ENCODE peak calls at places on chromosomes 3 and 15, in five cellular contexts. One of them, this sample, is unnamed.

GRCh38 chr3:152849996-152850578 is 15.2 kb downstream of the P2RY1 start:
- DNase-seq in mucosa of descending colon: no peak
- DNase-seq in BJ: no peak
- DNase-seq in CD8-positive, alpha-beta T cell: no peak
- DNase-seq in heart right ventricle: no peak
- DNase-seq in this sample: no peak

GRCh38 chr3:156161172-156161571 is 40.8 kb downstream of the KCNAB1 start:
- DNase-seq in mucosa of descending colon: no peak
- DNase-seq in BJ: no peak
- DNase-seq in CD8-positive, alpha-beta T cell: peak
- DNase-seq in heart right ventricle: no peak
- DNase-seq in this sample: no peak

GRCh38 chr3:156174229-156174847 is 54.0 kb downstream of the KCNAB1 start:
- DNase-seq in BJ: no peak
- DNase-seq in CD8-positive, alpha-beta T cell: no peak
- DNase-seq in mucosa of descending colon: no peak
- DNase-seq in heart right ventricle: no peak
- DNase-seq in this sample: peak

GRCh38 chr3:133991209-133991608 is 38.5 kb downstream of the SLCO2A1 start:
- DNase-seq in heart right ventricle: no peak
- DNase-seq in BJ: no peak
- DNase-seq in CD8-positive, alpha-beta T cell: no peak
- DNase-seq in mucosa of descending colon: no peak
- DNase-seq in this sample: no peak

GRCh38 chr3:42036483-42036823 is 54.7 kb upstream of the TRAK1 start:
- DNase-seq in mucosa of descending colon: no peak
- DNase-seq in BJ: peak
- DNase-seq in heart right ventricle: no peak
- DNase-seq in CD8-positive, alpha-beta T cell: no peak
- DNase-seq in this sample: peak

GRCh38 chr15:43808960-43809678 is 8.7 kb downstream of the HYPK start:
- DNase-seq in heart right ventricle: no peak
- DNase-seq in BJ: no peak
- DNase-seq in CD8-positive, alpha-beta T cell: no peak
- DNase-seq in mucosa of descending colon: no peak
- DNase-seq in this sample: no peak

GRCh38 chr3:133437391-133438093 is 37.7 kb downstream of the BFSP2 start:
- DNase-seq in heart right ventricle: no peak
- DNase-seq in mucosa of descending colon: peak
- DNase-seq in CD8-positive, alpha-beta T cell: no peak
- DNase-seq in BJ: no peak
- DNase-seq in this sample: peak

GRCh38 chr3:13874891-13875290 is 5.0 kb downstream of the WNT7A start:
- DNase-seq in mucosa of descending colon: no peak
- DNase-seq in CD8-positive, alpha-beta T cell: no peak
- DNase-seq in BJ: no peak
- DNase-seq in heart right ventricle: no peak
- DNase-seq in this sample: no peak

GRCh38 chr3:131549340-131549739 is 46.6 kb upstream of the MRPL3 start:
- DNase-seq in BJ: no peak
- DNase-seq in mucosa of descending colon: no peak
- DNase-seq in CD8-positive, alpha-beta T cell: no peak
- DNase-seq in heart right ventricle: no peak
- DNase-seq in this sample: peak

GRCh38 chr15:59166156-59166555 is 40.5 kb upstream of the LDHAL6B start:
- DNase-seq in heart right ventricle: no peak
- DNase-seq in BJ: no peak
- DNase-seq in mucosa of descending colon: no peak
- DNase-seq in CD8-positive, alpha-beta T cell: no peak
- DNase-seq in this sample: peak

GRCh38 chr3:45509768-45510129 is 84.8 kb upstream of the LIMD1 start:
- DNase-seq in heart right ventricle: no peak
- DNase-seq in CD8-positive, alpha-beta T cell: no peak
- DNase-seq in BJ: no peak
- DNase-seq in mucosa of descending colon: no peak
- DNase-seq in this sample: no peak

GRCh38 chr3:52088445-52089367 is 32.3 kb upstream of the DUSP7 start:
- DNase-seq in CD8-positive, alpha-beta T cell: no peak
- DNase-seq in BJ: no peak
- DNase-seq in mucosa of descending colon: no peak
- DNase-seq in heart right ventricle: no peak
- DNase-seq in this sample: peak

GRCh38 chr3:184874709-184875644 is 63.0 kb downstream of the VPS8 start:
- DNase-seq in mucosa of descending colon: peak
- DNase-seq in CD8-positive, alpha-beta T cell: no peak
- DNase-seq in BJ: no peak
- DNase-seq in heart right ventricle: no peak
- DNase-seq in this sample: peak

GRCh38 chr15:23877502-23878412 is 190.7 kb upstream of the NDN start:
- DNase-seq in CD8-positive, alpha-beta T cell: no peak
- DNase-seq in heart right ventricle: peak
- DNase-seq in BJ: no peak
- DNase-seq in mucosa of descending colon: peak
- DNase-seq in this sample: peak

GRCh38 chr3:141288331-141288990 is 56.8 kb downstream of the PXYLP1 start:
- DNase-seq in heart right ventricle: no peak
- DNase-seq in BJ: no peak
- DNase-seq in mucosa of descending colon: no peak
- DNase-seq in CD8-positive, alpha-beta T cell: no peak
- DNase-seq in this sample: no peak

GRCh38 chr15:95742836-95743235 is 587.7 kb upstream of the NR2F2 start:
- DNase-seq in CD8-positive, alpha-beta T cell: no peak
- DNase-seq in mucosa of descending colon: no peak
- DNase-seq in heart right ventricle: no peak
- DNase-seq in BJ: no peak
- DNase-seq in this sample: peak

GRCh38 chr3:97464035-97464434 is 300.5 kb upstream of the ARL6 start:
- DNase-seq in CD8-positive, alpha-beta T cell: no peak
- DNase-seq in mucosa of descending colon: no peak
- DNase-seq in BJ: no peak
- DNase-seq in heart right ventricle: no peak
- DNase-seq in this sample: no peak

GRCh38 chr3:196117809-196118208 is 35.9 kb upstream of the TFRC start:
- DNase-seq in CD8-positive, alpha-beta T cell: no peak
- DNase-seq in mucosa of descending colon: no peak
- DNase-seq in heart right ventricle: no peak
- DNase-seq in BJ: no peak
- DNase-seq in this sample: no peak

GRCh38 chr3:196124608-196125007 is 42.7 kb upstream of the TFRC start:
- DNase-seq in CD8-positive, alpha-beta T cell: no peak
- DNase-seq in heart right ventricle: no peak
- DNase-seq in mucosa of descending colon: no peak
- DNase-seq in BJ: no peak
- DNase-seq in this sample: no peak

GRCh38 chr3:196120291-196120951 is 38.5 kb upstream of the TFRC start:
- DNase-seq in heart right ventricle: peak
- DNase-seq in CD8-positive, alpha-beta T cell: no peak
- DNase-seq in BJ: no peak
- DNase-seq in mucosa of descending colon: no peak
- DNase-seq in this sample: no peak

GRCh38 chr3:196122688-196123046 is 40.8 kb upstream of the TFRC start:
- DNase-seq in CD8-positive, alpha-beta T cell: no peak
- DNase-seq in BJ: no peak
- DNase-seq in mucosa of descending colon: no peak
- DNase-seq in heart right ventricle: no peak
- DNase-seq in this sample: no peak

DNA sequence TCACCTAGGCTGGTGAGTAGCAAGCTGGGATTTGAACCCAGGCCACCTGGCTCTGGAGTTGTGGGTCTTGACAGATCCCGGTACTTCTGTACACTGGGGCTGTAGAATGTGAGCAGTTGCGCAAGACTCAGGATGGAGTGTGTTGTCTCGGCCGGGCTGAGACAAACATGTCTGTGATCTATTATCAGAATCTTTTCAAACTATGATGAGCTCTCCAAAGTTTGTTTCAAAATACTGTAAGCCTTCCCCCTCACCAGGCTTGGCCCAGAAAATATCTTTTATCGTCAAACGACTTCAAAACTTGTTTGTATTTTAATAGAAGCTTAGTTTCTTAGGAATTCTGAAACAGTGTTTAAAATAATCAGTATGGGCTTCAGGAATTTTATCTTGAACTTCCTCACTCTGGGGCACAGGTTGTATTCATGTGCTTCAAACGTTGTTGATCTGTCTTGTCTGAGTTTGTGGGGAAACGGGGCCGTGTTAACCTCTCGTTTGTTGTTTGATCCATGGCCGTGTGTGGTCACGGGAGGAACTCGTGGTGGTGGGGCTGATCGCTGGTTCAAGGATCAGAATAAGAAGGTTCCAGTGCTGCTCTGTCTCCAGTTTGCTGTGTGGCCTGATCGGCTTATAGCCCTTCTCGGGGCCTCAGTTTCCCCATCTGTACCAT is 40.3 kb upstream of the TFRC start:
- DNase-seq in BJ: no peak
- DNase-seq in heart right ventricle: no peak
- DNase-seq in CD8-positive, alpha-beta T cell: no peak
- DNase-seq in mucosa of descending colon: no peak
- DNase-seq in this sample: no peak
- H3K4me3 ChIP-seq in BJ: no peak
- H3K4me3 ChIP-seq in heart right ventricle: no peak
- H3K4me3 ChIP-seq in CD8-positive, alpha-beta T cell: no peak
- H3K4me3 ChIP-seq in mucosa of descending colon: no peak
- H3K4me3 ChIP-seq in this sample: no peak

GRCh38 chr3:187737401-187738088 is 7.7 kb downstream of the BCL6 start:
- DNase-seq in CD8-positive, alpha-beta T cell: peak
- DNase-seq in mucosa of descending colon: peak
- DNase-seq in BJ: no peak
- DNase-seq in heart right ventricle: peak
- DNase-seq in this sample: peak
- TF ChIP-seq CTCF in CD8-positive, alpha-beta T cell: no peak
- TF ChIP-seq CTCF in mucosa of descending colon: no peak
- TF ChIP-seq CTCF in BJ: peak
- TF ChIP-seq CTCF in heart right ventricle: peak
- TF ChIP-seq CTCF in this sample: no peak

GRCh38 chr3:15052335-15053242 is 12.5 kb downstream of the MRPS25 start:
- DNase-seq in BJ: no peak
- DNase-seq in CD8-positive, alpha-beta T cell: no peak
- DNase-seq in mucosa of descending colon: no peak
- DNase-seq in heart right ventricle: no peak
- DNase-seq in this sample: no peak

GRCh38 chr3:15051531-15051930 is 13.6 kb downstream of the MRPS25 start:
- DNase-seq in CD8-positive, alpha-beta T cell: peak
- DNase-seq in BJ: no peak
- DNase-seq in mucosa of descending colon: peak
- DNase-seq in heart right ventricle: no peak
- DNase-seq in this sample: peak

GRCh38 chr3:15053541-15053940 is 11.6 kb downstream of the MRPS25 start:
- DNase-seq in heart right ventricle: no peak
- DNase-seq in BJ: no peak
- DNase-seq in CD8-positive, alpha-beta T cell: no peak
- DNase-seq in mucosa of descending colon: no peak
- DNase-seq in this sample: no peak

GRCh38 chr3:15049584-15049983 is 15.5 kb downstream of the MRPS25 start:
- DNase-seq in mucosa of descending colon: no peak
- DNase-seq in CD8-positive, alpha-beta T cell: no peak
- DNase-seq in heart right ventricle: no peak
- DNase-seq in BJ: no peak
- DNase-seq in this sample: no peak

GRCh38 chr3:15050405-15051092 is 14.6 kb downstream of the MRPS25 start:
- DNase-seq in heart right ventricle: no peak
- DNase-seq in mucosa of descending colon: no peak
- DNase-seq in CD8-positive, alpha-beta T cell: no peak
- DNase-seq in BJ: no peak
- DNase-seq in this sample: no peak
- H3K4me3 ChIP-seq in heart right ventricle: no peak
- H3K4me3 ChIP-seq in mucosa of descending colon: no peak
- H3K4me3 ChIP-seq in CD8-positive, alpha-beta T cell: no peak
- H3K4me3 ChIP-seq in BJ: no peak
- H3K4me3 ChIP-seq in this sample: no peak

DNA sequence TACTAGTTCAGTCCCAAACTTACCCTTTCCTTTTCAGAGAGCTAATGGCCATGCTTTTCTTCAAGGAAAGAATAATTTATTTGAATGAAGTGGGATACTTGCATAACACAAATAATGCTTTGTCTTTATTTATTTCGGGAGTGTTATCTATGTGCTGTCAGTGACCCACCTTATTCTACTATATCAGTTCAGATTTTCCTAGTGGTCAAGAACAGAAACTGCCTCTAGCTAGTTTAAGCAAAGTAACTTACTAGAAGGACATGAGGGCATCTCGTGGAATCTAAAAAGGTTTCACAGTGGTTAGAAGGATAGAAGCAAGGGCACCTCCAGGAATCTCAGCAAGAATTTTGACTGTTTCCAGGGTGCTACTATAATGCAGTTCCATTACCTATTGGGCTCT is 3.8 kb upstream of the TIMMDC1 start:
- DNase-seq in BJ: no peak
- DNase-seq in heart right ventricle: no peak
- DNase-seq in CD8-positive, alpha-beta T cell: no peak
- DNase-seq in mucosa of descending colon: no peak
- DNase-seq in this sample: no peak
- TF ChIP-seq CTCF in BJ: no peak
- TF ChIP-seq CTCF in heart right ventricle: no peak
- TF ChIP-seq CTCF in CD8-positive, alpha-beta T cell: no peak
- TF ChIP-seq CTCF in mucosa of descending colon: no peak
- TF ChIP-seq CTCF in this sample: peak

DNA sequence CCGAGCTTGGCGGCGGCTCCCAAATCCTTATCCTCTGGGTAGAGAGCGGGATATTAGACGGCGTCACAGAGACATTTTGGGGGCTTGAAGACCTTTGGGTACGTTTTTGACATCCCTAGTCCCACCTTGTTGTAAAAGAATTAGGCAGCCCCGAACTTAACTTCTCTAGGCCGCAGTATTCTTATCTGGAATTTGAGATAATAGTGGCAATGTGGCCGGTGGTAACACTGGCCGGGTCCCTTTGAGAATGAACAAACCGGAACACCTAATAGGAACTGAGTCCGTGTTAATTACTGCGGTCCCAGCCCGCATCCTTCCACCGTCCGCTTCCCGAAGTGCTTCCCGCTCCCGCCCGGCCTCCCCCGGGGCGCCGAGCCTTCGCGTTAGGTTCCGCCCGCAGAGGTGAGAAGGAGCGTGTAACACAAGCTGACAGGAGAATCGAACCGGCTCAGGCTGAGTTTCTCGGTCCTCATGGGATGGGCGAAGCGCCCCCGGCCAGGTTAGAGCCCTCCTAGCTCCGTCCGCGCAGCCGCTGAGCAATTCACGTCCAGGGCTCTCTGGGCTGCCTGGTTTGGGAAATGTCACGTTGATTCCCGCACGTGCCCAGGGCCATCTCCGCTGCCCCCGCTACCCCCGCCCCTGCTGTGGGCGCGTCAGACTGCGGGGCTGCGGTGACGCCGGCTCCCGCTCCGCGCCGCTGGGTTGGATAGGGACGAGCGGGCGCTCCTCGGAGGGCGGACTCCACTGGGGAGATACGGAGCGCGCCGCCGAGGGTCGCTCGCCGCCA is 826 bp downstream of the CLDN11 start:
- DNase-seq in CD8-positive, alpha-beta T cell: no peak
- DNase-seq in mucosa of descending colon: no peak
- DNase-seq in BJ: no peak
- DNase-seq in heart right ventricle: peak
- DNase-seq in this sample: peak
- H3K4me3 ChIP-seq in CD8-positive, alpha-beta T cell: peak
- H3K4me3 ChIP-seq in mucosa of descending colon: no peak
- H3K4me3 ChIP-seq in BJ: peak
- H3K4me3 ChIP-seq in heart right ventricle: peak
- H3K4me3 ChIP-seq in this sample: peak